ENCODE peak calls at places on chromosomes 1 and 21, in seven cellular contexts. U is fibroblast of pulmonary artery, E is HCT116, D is colonic mucosa, G is AG04450, K is IMR-90, F is left ventricle myocardium inferior. J is an unnamed sample.

GRCh38 chr1:169346036-169346589 is 21.5 kb downstream of the NME7 start:
- DNase-seq in K (no peak), D (no peak), E (no peak), F (no peak), G (no peak), U (no peak), J (no peak)

GRCh38 chr21:26850116-26850643 is 5.0 kb upstream of the ADAMTS1 start:
- DNase-seq in E (peak; percentile 2), D (no peak), F (no peak), U (peak; percentile 77), K (peak; percentile 59), G (no peak), J (no peak)

GRCh38 chr1:89780721-89781120 is 40.1 kb upstream of the LRRC8D start:
- DNase-seq in U (peak; percentile 53), F (no peak), E (peak; percentile 39), D (no peak), G (no peak), K (peak; percentile 69), J (peak; percentile 10)

GRCh38 chr1:109792056-109792831 is 28.5 kb upstream of the EPS8L3 start:
- DNase-seq in F (peak; percentile 64), K (peak; percentile 93), D (peak; percentile 68), U (peak; percentile 97), E (no peak), G (peak; percentile 88), J (peak; percentile 59)

GRCh38 chr1:70553192-70553956 is 142.3 kb downstream of the CTH start:
- DNase-seq in F (no peak), U (no peak), K (no peak), D (no peak), E (no peak), G (no peak), J (no peak)

GRCh38 chr1:102434421-102434820 is 437.7 kb upstream of the OLFM3 start:
- DNase-seq in F (no peak), U (peak; percentile 3), G (no peak), D (no peak), E (peak; percentile 10), K (no peak), J (no peak)

GRCh38 chr1:214439352-214440119 is 111.9 kb downstream of the PTPN14 start:
- DNase-seq in K (peak; percentile 97), G (peak; percentile 76), D (peak; percentile 45), F (no peak), U (peak; percentile 67), E (peak; percentile 81), J (peak; percentile 64)

GRCh38 chr1:68231627-68232303 is 558 bp downstream of the WLS start:
- DNase-seq in K (peak; percentile 77), D (peak; percentile 68), E (no peak), G (peak; percentile 39), U (peak; percentile 76), F (peak; percentile 65), J (peak; percentile 25)

GRCh38 chr21:36692125-36692843 is 6.6 kb upstream of the SIM2 start:
- DNase-seq in U (no peak), K (no peak), D (no peak), F (no peak), G (no peak), E (no peak), J (no peak)

GRCh38 chr21:25561668-25562641 is 45.3 kb downstream of the MRPL39 start:
- DNase-seq in G (peak; percentile 27), F (peak; percentile 35), U (peak; percentile 73), E (no peak), K (peak; percentile 82), D (peak; percentile 55), J (peak; percentile 48)

GRCh38 chr1:89965203-89965900 is 29.6 kb upstream of the ZNF326 start:
- DNase-seq in G (no peak), K (no peak), F (no peak), U (peak; percentile 55), D (no peak), E (no peak), J (no peak)

GRCh38 chr1:209076688-209077087 is 506.8 kb upstream of the CAMK1G start:
- DNase-seq in U (no peak), D (no peak), F (no peak), E (peak; percentile 4), K (no peak), G (no peak), J (no peak)

GRCh38 chr1:196148367-196148970 is 459.8 kb downstream of the KCNT2 start:
- DNase-seq in G (peak; percentile 15), K (peak; percentile 57), E (peak; percentile 22), U (peak; percentile 75), F (no peak), D (no peak), J (no peak)

GRCh38 chr1:213327318-213327667 is 276.3 kb downstream of the RPS6KC1 start:
- DNase-seq in K (peak; percentile 86), E (no peak), D (no peak), U (peak; percentile 79), F (peak; percentile 29), G (peak; percentile 69), J (peak; percentile 58)

GRCh38 chr1:99005142-99005491 is 456 bp upstream of the PLPPR5 start:
- DNase-seq in D (no peak), E (no peak), U (no peak), G (no peak), K (no peak), F (no peak), J (no peak)

GRCh38 chr1:32232558-32233304 is 10.5 kb downstream of the EIF3I start:
- DNase-seq in U (no peak), D (no peak), F (no peak), E (no peak), K (no peak), G (no peak), J (no peak)

GRCh38 chr1:45014403-45015028 is 2.5 kb downstream of the UROD start:
- DNase-seq in F (peak; percentile 70), U (peak; percentile 93), K (peak; percentile 88), D (peak; percentile 81), E (peak; percentile 75), G (peak; percentile 74), J (peak; percentile 82)

GRCh38 chr1:45015683-45016082 is 3.6 kb downstream of the UROD start:
- DNase-seq in F (no peak), G (no peak), D (no peak), K (no peak), E (no peak), U (no peak), J (no peak)

GRCh38 chr1:45016090-45016697 is 4.1 kb downstream of the UROD start:
- DNase-seq in F (no peak), U (no peak), G (no peak), D (no peak), K (no peak), E (no peak), J (no peak)

GRCh38 chr1:45016767-45017166 is 4.7 kb downstream of the UROD start:
- DNase-seq in D (no peak), E (no peak), F (no peak), G (no peak), K (no peak), U (no peak), J (no peak)

DNA sequence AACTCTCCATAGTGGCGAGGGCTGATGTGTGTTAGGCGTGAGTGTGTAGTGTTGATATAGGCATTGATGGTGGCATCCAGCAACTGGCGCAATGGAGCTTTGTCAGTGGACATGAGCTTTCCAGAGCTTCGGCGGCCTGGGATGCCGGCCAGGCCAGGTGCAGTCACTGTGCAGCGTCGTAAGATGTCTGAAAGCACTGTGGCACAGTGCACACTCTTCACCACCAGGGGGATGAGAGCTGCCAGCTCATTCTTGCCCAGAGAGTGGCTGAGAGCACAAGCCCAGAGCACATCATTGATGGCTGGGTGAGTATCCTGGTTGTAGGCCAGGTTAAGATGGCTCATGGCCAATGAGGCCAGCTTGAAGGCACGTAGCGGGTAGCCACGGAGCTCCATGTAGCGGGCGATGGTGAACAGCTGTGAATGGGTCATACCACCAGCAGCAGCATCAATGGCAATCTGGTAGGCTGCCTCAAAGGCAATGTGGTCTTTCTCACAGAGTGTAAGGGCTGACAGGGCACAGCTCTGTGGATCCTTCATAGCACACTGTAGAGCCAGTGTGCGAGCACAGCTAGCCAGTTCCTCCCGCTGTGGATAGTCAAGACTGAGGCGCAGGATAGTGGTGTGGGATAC is 6.7 kb downstream of the UROD start:
- DNase-seq in G (peak; percentile 34), K (peak; percentile 53), F (no peak), U (peak; percentile 72), D (peak; percentile 71), E (peak; percentile 41), J (peak; percentile 74)
- TF ChIP-seq CTCF in G (peak; percentile 85), K (peak; percentile 76), F (peak; percentile 66), U (peak; percentile 95), D (peak; percentile 79), E (peak; percentile 83), J (peak; percentile 82)

DNA sequence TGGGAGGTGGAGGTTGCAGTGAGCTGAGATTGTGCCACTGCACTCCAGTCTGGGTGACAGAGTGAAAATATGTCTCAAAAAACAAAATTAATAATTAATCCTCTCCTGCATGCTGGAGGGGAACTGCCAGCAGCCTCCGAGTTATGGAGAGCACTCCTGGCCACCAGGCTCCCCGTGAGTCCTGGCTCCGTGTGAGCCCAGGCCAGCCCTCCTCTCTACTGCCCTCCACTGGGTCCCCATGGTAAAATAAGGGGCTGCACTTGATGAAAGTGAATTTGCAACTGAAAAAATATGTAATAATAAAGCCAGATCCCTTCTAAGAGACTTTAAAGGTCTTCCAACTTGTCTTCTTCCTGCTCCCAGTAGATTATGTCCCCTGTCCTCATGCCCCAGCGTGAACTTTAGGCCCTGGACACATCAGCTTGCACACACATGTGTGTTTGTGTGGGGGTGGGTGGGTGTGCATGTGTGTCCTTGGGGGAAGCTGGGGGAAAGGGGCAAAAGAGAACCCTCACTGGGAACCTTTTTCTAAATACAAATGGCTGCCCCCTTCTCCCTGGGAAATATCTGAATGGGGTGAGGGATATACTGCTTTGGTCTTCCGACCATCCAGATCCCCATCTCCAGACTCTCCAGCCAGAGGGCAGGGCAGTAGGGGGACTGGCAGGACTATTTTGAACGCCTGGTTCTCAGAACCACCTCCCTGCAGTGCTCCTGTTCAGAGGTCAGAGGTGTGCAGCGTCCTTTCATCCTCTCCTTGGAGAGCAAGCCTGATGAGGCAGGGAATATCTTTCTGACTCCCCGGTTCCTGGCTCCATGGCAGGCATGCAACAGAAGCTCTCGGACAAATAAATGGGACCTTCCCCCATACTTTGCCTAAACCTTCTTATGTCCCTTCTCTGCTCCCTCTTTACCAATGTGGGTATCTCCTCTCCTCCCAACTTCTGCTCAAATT is 26.2 kb downstream of the NEK2 start:
- DNase-seq in D (peak; percentile 45), E (no peak), F (peak; percentile 48), K (peak; percentile 35), G (no peak), U (peak; percentile 50), J (peak; percentile 87)
- TF ChIP-seq CTCF in D (no peak), E (peak; percentile 53), F (peak; percentile 77), K (peak; percentile 54), G (peak; percentile 62), U (peak; percentile 44), J (peak; percentile 74)

GRCh38 chr1:82801151-82801550 is 1000.4 kb downstream of the ADGRL2 start:
- DNase-seq in G (no peak), K (no peak), E (no peak), F (no peak), D (no peak), U (no peak), J (no peak)

GRCh38 chr1:82790556-82790955 is 989.8 kb downstream of the ADGRL2 start:
- DNase-seq in F (no peak), G (no peak), K (no peak), U (no peak), E (no peak), D (no peak), J (no peak)

GRCh38 chr1:82792151-82792550 is 991.4 kb downstream of the ADGRL2 start:
- DNase-seq in G (no peak), E (no peak), D (no peak), U (no peak), K (no peak), F (no peak), J (no peak)

GRCh38 chr1:82795503-82796149 is 994.9 kb downstream of the ADGRL2 start:
- DNase-seq in F (no peak), D (no peak), U (no peak), E (no peak), G (no peak), K (no peak), J (no peak)
- TF ChIP-seq CTCF in F (no peak), D (no peak), U (no peak), E (no peak), G (no peak), K (no peak), J (no peak)

GRCh38 chr1:204600968-204601367 is 84.6 kb downstream of the LRRN2 start:
- DNase-seq in U (no peak), K (no peak), G (no peak), E (no peak), D (no peak), F (no peak), J (no peak)
- TF ChIP-seq CTCF in U (peak; percentile 13), K (no peak), G (peak; percentile 15), E (no peak), D (no peak), F (peak; percentile 17), J (peak; percentile 32)